ENCODE peak calls at places on chromosomes 16 and 17, in four cellular contexts. L, A, R and S are unnamed samples.

GRCh38 chr16:19384656-19385055 is 33.0 kb upstream of the TMC5 start:
- DNase-seq in L (no peak), A (no peak), R (peak), S (peak)

GRCh38 chr17:17164156-17164555 is 42.0 kb downstream of the PLD6 start:
- DNase-seq in R (no peak), A (no peak), L (no peak), S (no peak)

GRCh38 chr17:28033972-28034714 is 8.3 kb upstream of the NLK start:
- DNase-seq in A (no peak), R (no peak), L (peak), S (no peak)

GRCh38 chr16:30119428-30119827 is 3.6 kb downstream of the MAPK3 start:
- DNase-seq in A (no peak), L (no peak), R (no peak), S (no peak)

GRCh38 chr17:57557793-57558681 is 187.1 kb downstream of the CCDC182 start:
- DNase-seq in L (no peak), R (no peak), A (no peak), S (no peak)

GRCh38 chr17:75457047-75457654 is 716 bp downstream of the TMEM94 start:
- DNase-seq in A (no peak), R (no peak), L (no peak), S (no peak)

GRCh38 chr17:5226940-5227878 is 7.5 kb downstream of the SCIMP start:
- DNase-seq in L (no peak), R (no peak), A (no peak), S (no peak)

GRCh38 chr17:40651939-40652338 is 4.3 kb upstream of the SMARCE1 start:
- DNase-seq in L (no peak), A (no peak), R (no peak), S (peak)

GRCh38 chr17:14019186-14019956 is 49.9 kb upstream of the COX10 start:
- DNase-seq in L (peak), A (no peak), R (no peak), S (no peak)

GRCh38 chr17:67819722-67820121 is 5.6 kb upstream of the BPTF start:
- DNase-seq in L (no peak), A (no peak), R (no peak), S (no peak)

GRCh38 chr16:49884033-49884707 is 28.3 kb upstream of the ZNF423 start:
- DNase-seq in A (peak), L (peak), R (no peak), S (peak)

GRCh38 chr16:19458722-19459379 is 41.2 kb downstream of the TMC5 start:
- DNase-seq in A (no peak), R (no peak), L (peak), S (no peak)

GRCh38 chr17:73657473-73658116 is 13.3 kb upstream of the SDK2 start:
- DNase-seq in A (peak), L (peak), R (peak), S (peak)

GRCh38 chr17:3659541-3660111 is 8.8 kb downstream of the TAX1BP3 start:
- DNase-seq in L (no peak), R (no peak), A (no peak), S (no peak)

GRCh38 chr17:32288600-32288999 is 23.0 kb downstream of the RHBDL3 start:
- DNase-seq in R (no peak), A (no peak), L (no peak), S (no peak)

GRCh38 chr17:80270836-80271235 is 10.2 kb downstream of the RNF213 start:
- DNase-seq in A (peak), R (no peak), L (peak), S (peak)

GRCh38 chr16:85393674-85394510 is 219.2 kb upstream of the GSE1 start:
- DNase-seq in A (no peak), R (no peak), L (peak), S (peak)

GRCh38 chr17:31794111-31794510 is 64.9 kb downstream of the COPRS start:
- DNase-seq in L (no peak), R (no peak), A (no peak), S (no peak)

GRCh38 chr17:13835151-13835550 is 233.4 kb upstream of the HS3ST3A1 start:
- DNase-seq in R (no peak), L (no peak), A (no peak), S (no peak)

GRCh38 chr17:9116861-9117568 is 95.7 kb downstream of the NTN1 start:
- DNase-seq in R (no peak), A (no peak), L (no peak), S (no peak)

GRCh38 chr17:51846561-51846960 is 312.0 kb downstream of the CA10 start:
- DNase-seq in A (no peak), L (no peak), R (no peak), S (no peak)

GRCh38 chr16:10501016-10501607 is 79.3 kb downstream of the EMP2 start:
- DNase-seq in A (peak), R (no peak), L (peak), S (no peak)

GRCh38 chr17:48241131-48241591 is 133.6 kb downstream of the SNX11 start:
- DNase-seq in R (peak), L (peak), A (no peak), S (peak)

GRCh38 chr17:81576621-81577277 is 24.6 kb upstream of the FAAP100 start:
- DNase-seq in L (no peak), A (peak), R (no peak), S (peak)

GRCh38 chr16:53598513-53599266 is 95.7 kb upstream of the AKTIP start:
- DNase-seq in L (no peak), A (no peak), R (no peak), S (no peak)

GRCh38 chr17:81867123-81867951 is 3.8 kb downstream of the ARHGDIA start:
- DNase-seq in L (no peak), A (peak), R (no peak), S (peak)

GRCh38 chr17:56826611-56827414 is 6.9 kb downstream of the C17orf67 start:
- DNase-seq in L (no peak), R (no peak), A (no peak), S (no peak)

GRCh38 chr16:1444730-1445517 is 568 bp upstream of the CCDC154 start:
- DNase-seq in L (no peak), A (no peak), R (no peak), S (no peak)

GRCh38 chr16:3730161-3731125 is 13.1 kb upstream of the TRAP1 start:
- DNase-seq in L (no peak), A (no peak), R (no peak), S (no peak)

GRCh38 chr17:8976638-8977037 is 11.1 kb upstream of the PIK3R5 start:
- DNase-seq in L (no peak), A (no peak), R (no peak), S (no peak)

GRCh38 chr17:20315321-20315720 is 152.0 kb downstream of the LGALS9B start:
- DNase-seq in R (no peak), A (no peak), L (no peak), S (no peak)

GRCh38 chr16:50316102-50316847 is 49.9 kb downstream of the ADCY7 start:
- DNase-seq in L (no peak), A (no peak), R (no peak), S (no peak)

GRCh38 chr16:30065112-30065942 is at the start of gene ALDOA:
- DNase-seq in R (peak), A (peak), L (peak), S (peak)

GRCh38 chr16:69761983-69762842 is at the start of gene WWP2:
- DNase-seq in A (peak), L (peak), R (peak), S (peak)

GRCh38 chr16:19472487-19472886 is 49.4 kb downstream of the GDE1 start:
- DNase-seq in L (no peak), R (no peak), A (no peak), S (no peak)

GRCh38 chr16:15608398-15609285 is 34.3 kb downstream of the MARF1 start:
- DNase-seq in R (no peak), A (peak), L (no peak), S (peak)

GRCh38 chr16:59964232-59964924 is 1230.3 kb upstream of the GOT2 start:
- DNase-seq in L (no peak), R (no peak), A (no peak), S (no peak)

GRCh38 chr17:17971431-17972125 is 622 bp downstream of the TOM1L2 start:
- DNase-seq in L (no peak), A (no peak), R (no peak), S (no peak)

GRCh38 chr17:81837641-81838040 is 2.8 kb upstream of the PPP1R27 start:
- DNase-seq in R (no peak), A (peak), L (no peak), S (no peak)

GRCh38 chr16:46573008-46573833 is 48.0 kb downstream of the SHCBP1 start:
- DNase-seq in A (peak), R (no peak), L (peak), S (peak)

DNA sequence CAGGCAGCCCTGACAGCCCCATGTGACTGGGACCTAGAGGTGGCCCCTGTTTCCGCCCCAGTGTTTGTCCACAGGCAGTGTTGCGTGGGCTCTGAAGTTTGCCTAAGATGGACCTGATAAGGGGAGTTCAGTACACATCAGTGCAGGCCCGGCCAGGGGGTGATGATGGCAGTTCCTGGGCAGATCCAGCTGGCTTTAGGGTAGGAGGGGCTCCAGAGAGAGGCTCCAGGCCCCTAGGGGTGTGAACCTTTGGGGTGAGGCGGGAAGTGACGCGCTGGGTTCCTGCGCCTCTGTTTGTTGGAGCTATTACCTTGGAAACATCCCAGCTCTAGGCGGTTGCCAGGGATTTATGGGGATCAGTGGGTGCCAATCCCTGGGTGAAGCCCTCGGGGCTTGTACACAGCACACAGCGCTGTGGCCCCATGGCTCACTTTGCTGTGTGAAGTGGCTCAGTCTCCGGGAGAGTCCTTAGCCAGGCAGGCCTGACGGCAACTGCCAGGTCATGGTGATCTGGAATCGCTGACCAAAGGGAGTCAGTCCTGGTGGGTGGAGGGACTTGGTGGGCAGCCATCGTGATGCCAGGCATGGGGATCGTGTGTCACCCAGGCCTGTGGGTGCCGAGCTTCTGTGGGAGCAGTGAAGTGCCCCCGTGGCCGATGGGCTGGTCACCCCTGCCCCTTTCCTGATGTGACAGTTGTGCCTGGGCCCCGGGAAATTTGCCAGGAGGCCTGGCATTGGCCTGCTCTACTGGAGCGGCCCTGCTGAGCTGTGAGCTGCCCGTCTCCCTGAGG is 146.1 kb downstream of the SEC14L1 start:
- DNase-seq in A (peak), R (peak), L (peak), S (peak)
- TF ChIP-seq JUND in A (peak), R (no peak), L (no peak), S (peak)

GRCh38 chr16:13148836-13149235 is 247.4 kb downstream of the SHISA9 start:
- DNase-seq in A (no peak), R (no peak), L (no peak), S (no peak)

GRCh38 chr16:13146829-13147228 is 245.4 kb downstream of the SHISA9 start:
- DNase-seq in R (no peak), A (no peak), L (no peak), S (no peak)

GRCh38 chr16:13148294-13148693 is 246.9 kb downstream of the SHISA9 start:
- DNase-seq in A (no peak), L (no peak), R (no peak), S (no peak)

GRCh38 chr16:13153696-13154095 is 252.3 kb downstream of the SHISA9 start:
- DNase-seq in L (no peak), A (no peak), R (no peak), S (no peak)

DNA sequence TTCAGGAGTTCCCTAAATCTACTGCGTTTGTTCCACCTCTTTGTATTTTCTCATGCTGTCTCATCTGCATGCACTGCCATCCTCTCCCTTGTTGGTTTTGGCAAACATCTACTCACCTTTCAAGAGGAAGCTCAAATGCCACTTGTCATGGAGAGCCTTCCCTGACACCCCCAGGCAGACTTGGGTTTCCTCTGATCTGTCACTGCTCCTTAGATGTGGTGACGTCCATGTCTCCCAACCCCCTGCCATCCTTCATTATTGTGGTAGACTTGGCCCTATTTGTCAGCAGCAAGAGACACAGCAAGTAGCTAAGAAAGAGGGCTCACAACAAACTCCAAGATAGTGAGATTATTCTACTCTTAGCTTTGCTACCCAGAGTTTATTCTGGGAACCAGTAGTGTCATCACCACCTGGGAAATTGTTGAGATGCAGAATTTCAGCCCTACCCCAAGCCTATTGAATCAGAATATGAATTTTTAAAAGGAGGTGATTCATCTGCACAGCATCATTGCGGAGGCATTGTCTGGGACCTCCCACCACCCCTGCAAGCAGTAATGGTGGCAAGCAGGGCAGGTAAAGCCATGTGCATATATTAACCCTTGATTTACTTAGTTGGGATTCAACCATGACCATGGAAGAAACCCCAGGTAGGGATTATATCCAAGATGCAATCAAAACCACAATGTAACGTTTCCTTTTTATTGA is 248.9 kb downstream of the SHISA9 start:
- DNase-seq in L (no peak), A (no peak), R (no peak), S (no peak)
- TF ChIP-seq JUND in L (no peak), A (no peak), R (no peak), S (no peak)

GRCh38 chr17:1802429-1802828 is 27.3 kb downstream of the SMYD4 start:
- DNase-seq in L (no peak), A (no peak), R (no peak), S (no peak)
- TF ChIP-seq JUND in L (no peak), A (no peak), R (no peak), S (no peak)

GRCh38 chr16:67509016-67509415 is 19.6 kb upstream of the RIPOR1 start:
- DNase-seq in R (no peak), A (no peak), L (no peak), S (no peak)

GRCh38 chr16:67499159-67499558 is 15.8 kb upstream of the AGRP start:
- DNase-seq in R (no peak), L (no peak), A (no peak), S (no peak)

GRCh38 chr16:67506468-67506867 is 22.2 kb upstream of the RIPOR1 start:
- DNase-seq in R (no peak), A (no peak), L (no peak), S (no peak)

DNA sequence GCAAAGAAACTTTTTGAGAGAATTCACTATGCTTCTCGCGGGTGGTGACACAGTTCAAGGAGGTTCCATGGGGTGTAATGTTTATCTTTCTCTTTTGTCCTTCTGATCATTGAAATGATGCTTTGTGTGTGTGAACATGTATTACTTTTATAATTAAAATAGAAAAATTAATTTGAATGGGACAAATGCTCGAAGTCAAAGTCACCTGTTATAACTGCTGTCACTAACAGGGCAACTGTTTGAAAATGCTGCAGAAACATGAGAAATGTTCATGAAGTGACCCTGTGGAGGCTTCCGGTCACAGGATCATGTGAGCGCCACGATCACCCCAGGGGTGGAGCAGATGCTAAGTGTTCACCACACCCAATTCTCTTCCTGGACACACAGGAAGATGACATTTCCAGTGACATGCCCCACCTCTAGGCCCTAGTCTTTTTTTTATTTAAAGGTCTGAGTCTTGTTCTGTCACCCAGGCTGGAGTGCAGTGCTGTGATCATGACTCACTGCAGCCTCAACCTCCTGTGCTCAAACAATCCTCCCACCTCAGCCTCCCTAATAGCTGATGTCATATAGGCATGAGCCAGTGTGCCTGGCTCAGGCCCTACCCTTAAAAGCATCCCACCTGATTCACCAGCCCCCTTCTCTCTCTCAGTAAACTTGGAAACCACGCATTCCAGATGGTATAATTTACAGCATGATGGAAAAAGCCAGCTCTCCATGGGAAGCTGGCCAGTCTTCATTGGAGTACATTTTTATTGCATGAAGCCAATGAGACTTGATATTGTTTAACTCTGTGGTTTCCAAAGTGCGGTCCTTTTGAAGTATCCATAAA is 21.1 kb upstream of the AGRP start:
- DNase-seq in A (peak), L (peak), R (no peak), S (no peak)
- TF ChIP-seq JUND in A (no peak), L (peak), R (no peak), S (no peak)

DNA sequence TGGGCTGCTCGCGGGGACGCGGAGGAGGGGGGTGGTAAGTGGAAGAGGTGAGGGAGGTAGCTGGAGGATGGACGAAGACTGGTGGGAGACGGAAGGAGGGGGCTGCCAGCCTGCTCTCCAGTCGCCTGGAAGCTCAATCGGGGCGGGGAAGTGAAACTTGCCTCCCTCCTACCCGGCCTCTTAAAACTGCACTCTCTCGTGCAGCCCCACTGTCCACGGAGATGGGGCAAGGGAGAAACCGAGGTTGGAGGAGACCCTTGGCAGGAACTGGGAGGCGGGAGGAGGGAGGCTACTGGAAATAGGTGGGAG is 1.1 kb downstream of the SOX9 start:
- DNase-seq in R (no peak), L (no peak), A (no peak), S (no peak)
- TF ChIP-seq JUND in R (no peak), L (no peak), A (no peak), S (no peak)

DNA sequence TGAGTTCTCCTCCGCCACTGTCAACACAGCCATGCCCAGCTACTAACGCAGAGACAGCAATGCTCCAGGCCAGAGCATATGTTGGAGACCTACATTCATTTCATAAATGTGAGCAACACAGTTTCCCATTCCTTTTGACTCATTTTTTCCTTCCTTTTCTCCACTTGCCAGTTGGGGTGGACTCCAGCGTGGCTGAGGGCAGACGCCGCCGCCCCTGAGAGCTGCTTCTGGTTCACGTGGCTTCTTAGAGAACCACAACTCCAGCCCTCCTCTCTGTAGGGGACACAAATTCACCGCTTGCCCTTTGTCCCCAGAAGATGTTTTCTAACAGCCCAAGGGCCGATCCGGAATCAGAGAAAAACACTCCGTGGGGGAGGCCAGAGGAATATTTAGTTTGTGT is 45.8 kb upstream of the ZCCHC14 start:
- DNase-seq in A (no peak), L (no peak), R (no peak), S (no peak)
- TF ChIP-seq JUND in A (no peak), L (no peak), R (no peak), S (no peak)

GRCh38 chr16:88930716-88931115 is 46.3 kb downstream of the CBFA2T3 start:
- DNase-seq in A (no peak), L (no peak), R (no peak), S (no peak)
- TF ChIP-seq JUND in A (no peak), L (no peak), R (no peak), S (no peak)

GRCh38 chr16:73384561-73384960 is 336.6 kb upstream of the ZFHX3 start:
- DNase-seq in L (peak), R (no peak), A (no peak), S (no peak)

GRCh38 chr16:73385701-73386100 is 337.8 kb upstream of the ZFHX3 start:
- DNase-seq in L (no peak), A (no peak), R (no peak), S (no peak)

GRCh38 chr16:73387979-73388378 is 340.1 kb upstream of the ZFHX3 start:
- DNase-seq in L (no peak), R (no peak), A (no peak), S (no peak)

GRCh38 chr16:73382921-73383594 is 335.1 kb upstream of the ZFHX3 start:
- DNase-seq in R (no peak), A (no peak), L (no peak), S (no peak)
- TF ChIP-seq JUND in R (no peak), A (no peak), L (no peak), S (no peak)